ENCODE peak calls at places on chromosomes 6 and 20, in ten cellular contexts. U is 8988T; J is stimulated activated CD4-positive, alpha-beta T cell treated with anti-CD3 and anti-CD28 coated beads, Interleukin-1b, Interleukin-23, amount 100 ng/mL, for 1 hour; A is nucleus accumbens; N is NCI-H2081; P is foreskin fibroblast; D is HS-5; B is GM18507; T is astrocyte of the spinal cord; I is activated CD8-positive, alpha-beta memory T cell treated with anti-CD3 and anti-CD28 coated beads for 1 hour. L is an unnamed sample.

GRCh38 chr6:150735340-150735851 is 130.1 kb upstream of the MTHFD1L start:
- DNase-seq in I (no peak), D (no peak), N (no peak), J (no peak), A (no peak), T (no peak), P (no peak), U (no peak), B (no peak), L (no peak)

GRCh38 chr20:33773412-33774089 is 37.6 kb upstream of the CHMP4B start:
- DNase-seq in U (no peak), N (no peak), J (no peak), P (no peak), T (no peak), I (no peak), B (peak; percentile 43), D (no peak), A (no peak), L (no peak)

GRCh38 chr6:158064725-158065251 is 83.1 kb downstream of the SYNJ2 start:
- DNase-seq in D (no peak), T (no peak), J (no peak), P (no peak), U (no peak), A (no peak), B (no peak), I (no peak), N (no peak), L (no peak)

GRCh38 chr6:20696676-20697075 is 162.4 kb downstream of the CDKAL1 start:
- DNase-seq in T (peak; percentile 47), P (peak; percentile 89), A (no peak), N (no peak), I (no peak), J (no peak), D (peak; percentile 83), U (no peak), B (no peak), L (no peak)

GRCh38 chr6:11161031-11161966 is 49.8 kb upstream of the ERVFRD-1 start:
- DNase-seq in U (no peak), I (no peak), D (no peak), P (peak; percentile 19), N (no peak), B (no peak), J (no peak), A (no peak), T (peak; percentile 68), L (no peak)

GRCh38 chr6:136958168-136958567 is 36.1 kb downstream of the SLC35D3 start:
- DNase-seq in I (no peak), A (no peak), J (no peak), P (no peak), N (no peak), U (no peak), D (no peak), T (no peak), B (no peak), L (no peak)

GRCh38 chr6:157150076-157150475 is 173.2 kb downstream of the TMEM242 start:
- DNase-seq in P (no peak), I (no peak), B (no peak), J (no peak), A (no peak), U (no peak), D (peak; percentile 82), N (no peak), T (peak; percentile 90), L (no peak)

GRCh38 chr20:57005146-57005933 is 261.1 kb downstream of the BMP7 start:
- DNase-seq in U (no peak), N (no peak), D (no peak), A (no peak), T (no peak), J (no peak), I (no peak), B (no peak), P (no peak), L (no peak)

GRCh38 chr20:37384683-37385174 is 38.8 kb downstream of the SRC start:
- DNase-seq in D (no peak), N (no peak), J (peak; percentile 50), I (peak; percentile 33), P (peak; percentile 62), B (peak; percentile 62), A (peak; percentile 21), U (peak; percentile 77), T (peak; percentile 25), L (no peak)

GRCh38 chr6:140138311-140138994 is 764.0 kb upstream of the CITED2 start:
- DNase-seq in T (no peak), J (no peak), N (no peak), D (no peak), U (no peak), P (no peak), I (no peak), B (no peak), A (no peak), L (no peak)

GRCh38 chr6:29887330-29887818 is 55.0 kb upstream of the HLA-A start:
- DNase-seq in J (no peak), T (peak; percentile 14), I (peak; percentile 16), U (no peak), P (peak; percentile 14), D (no peak), N (no peak), B (no peak), A (no peak), L (peak; percentile 79)

GRCh38 chr6:82270791-82271392 is 23.3 kb upstream of the IBTK start:
- DNase-seq in T (peak; percentile 50), U (peak; percentile 21), A (no peak), P (no peak), N (peak; percentile 47), D (no peak), I (no peak), J (no peak), B (peak; percentile 30), L (no peak)

GRCh38 chr6:40407239-40407638 is 179.9 kb downstream of the LRFN2 start:
- DNase-seq in I (no peak), P (no peak), A (no peak), D (no peak), U (no peak), J (no peak), B (no peak), T (no peak), N (no peak), L (no peak)